ENCODE peak calls at places on chromosomes 12 and 14, in seven cellular contexts. T is heart left ventricle, I is foreskin fibroblast, Y is pancreas, U is transverse colon, A is ovary, C is upper lobe of right lung. V is an unnamed sample.

GRCh38 chr12:50799908-50800307 is 36.0 kb downstream of the ATF1 start:
- DNase-seq in I (no peak), A (no peak), U (no peak), C (no peak), T (no peak), Y (no peak), V (no peak)

GRCh38 chr12:24172031-24172772 is 222.7 kb upstream of the SOX5 start:
- DNase-seq in I (no peak), T (no peak), U (no peak), Y (no peak), A (no peak), C (no peak), V (no peak)

GRCh38 chr14:103916636-103917262 is 11.5 kb upstream of the TDRD9 start:
- DNase-seq in U (no peak), I (no peak), A (no peak), T (no peak), Y (no peak), C (no peak), V (no peak)

GRCh38 chr14:20606190-20606901 is 15.2 kb upstream of the RNASE12 start:
- DNase-seq in Y (no peak), C (no peak), I (no peak), U (peak), T (peak), A (no peak), V (no peak)

GRCh38 chr14:79668941-79669340 is 542.4 kb downstream of the DIO2 start:
- DNase-seq in U (no peak), Y (no peak), T (no peak), A (no peak), C (no peak), I (no peak), V (no peak)

GRCh38 chr12:76588881-76589565 is 29.5 kb upstream of the OSBPL8 start:
- DNase-seq in U (no peak), A (no peak), Y (no peak), C (no peak), T (no peak), I (peak), V (peak)

GRCh38 chr12:92151916-92152315 is 6.3 kb upstream of the BTG1 start:
- DNase-seq in U (no peak), Y (no peak), A (no peak), T (no peak), C (no peak), I (no peak), V (no peak)

GRCh38 chr12:94103986-94104385 is 44.4 kb upstream of the PLXNC1 start:
- DNase-seq in C (no peak), A (no peak), Y (no peak), T (no peak), U (peak), I (no peak), V (no peak)

GRCh38 chr12:48978291-48978740 is at the start of gene WNT1:
- DNase-seq in U (no peak), A (no peak), C (no peak), T (no peak), Y (no peak), I (no peak), V (no peak)
- TF ChIP-seq CTCF in U (no peak), A (no peak), C (peak), T (peak), Y (no peak), I (no peak), V (peak)

GRCh38 chr12:13162904-13163303 is 33.6 kb upstream of the EMP1 start:
- DNase-seq in A (no peak), U (no peak), Y (no peak), T (no peak), C (no peak), I (no peak), V (no peak)

GRCh38 chr12:13164271-13164670 is 32.3 kb upstream of the EMP1 start:
- DNase-seq in C (no peak), T (no peak), A (no peak), U (no peak), I (no peak), Y (no peak), V (no peak)

GRCh38 chr12:13165578-13166120 is 30.9 kb upstream of the EMP1 start:
- DNase-seq in U (peak), C (peak), T (peak), A (peak), I (peak), Y (peak), V (peak)

GRCh38 chr12:13164859-13165577 is 31.5 kb upstream of the EMP1 start:
- DNase-seq in I (no peak), A (no peak), U (no peak), T (no peak), Y (no peak), C (no peak), V (no peak)

GRCh38 chr12:13163868-13164267 is 32.7 kb upstream of the EMP1 start:
- DNase-seq in C (no peak), I (no peak), A (no peak), Y (no peak), U (no peak), T (no peak), V (no peak)
- TF ChIP-seq CTCF in C (no peak), I (no peak), A (no peak), Y (no peak), U (no peak), T (no peak), V (no peak)

DNA sequence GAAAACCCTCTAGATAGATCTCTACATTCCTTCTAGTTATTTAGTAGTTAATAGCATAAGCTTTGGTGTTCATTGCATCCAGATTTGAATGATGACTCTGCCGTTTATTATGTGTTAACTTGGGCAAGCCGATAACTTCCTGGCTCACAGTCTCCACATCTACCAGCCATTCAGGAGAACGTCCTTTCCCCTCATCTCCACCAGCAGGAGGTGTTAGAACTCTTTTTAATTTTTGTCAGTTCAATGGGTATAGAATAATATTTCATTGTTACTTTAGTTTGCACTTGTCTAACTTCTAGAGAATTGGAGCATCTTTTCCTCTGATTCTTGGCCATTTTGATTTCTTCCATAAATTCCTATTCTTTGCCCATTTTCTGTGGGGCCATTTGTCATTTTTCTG is 30.0 kb upstream of the WSCD2 start:
- DNase-seq in I (no peak), A (no peak), C (no peak), U (no peak), Y (no peak), T (no peak), V (no peak)
- TF ChIP-seq CTCF in I (no peak), A (no peak), C (peak), U (no peak), Y (no peak), T (peak), V (no peak)

DNA sequence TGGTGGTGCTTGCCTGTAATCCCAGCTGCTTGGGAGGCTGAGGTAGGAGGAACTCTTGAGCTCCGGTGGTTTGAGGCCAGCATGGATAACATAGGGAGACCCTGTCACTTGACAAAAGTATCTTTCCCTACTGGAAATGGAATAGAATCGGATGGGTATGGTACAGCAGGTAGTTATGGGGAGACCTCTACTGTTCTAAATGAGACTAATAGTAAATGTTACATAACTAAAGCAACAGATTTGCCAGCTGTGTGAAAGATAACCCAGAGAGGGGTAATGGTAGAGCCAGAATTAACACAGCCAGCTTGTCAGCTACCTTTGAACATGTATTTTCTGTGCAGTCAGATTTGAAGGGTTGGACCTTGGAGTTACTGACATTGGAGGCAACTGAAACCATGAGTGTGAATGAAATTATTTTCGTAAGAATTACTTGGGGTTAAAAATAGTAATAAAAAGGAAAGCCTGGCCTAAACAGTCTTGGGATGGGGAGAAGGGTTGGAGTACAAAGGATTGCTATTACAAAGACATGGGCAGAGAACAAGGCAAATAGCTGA is 21.7 kb upstream of the NUP107 start:
- DNase-seq in T (no peak), A (no peak), U (no peak), Y (no peak), I (no peak), C (no peak), V (no peak)
- TF ChIP-seq CTCF in T (peak), A (no peak), U (no peak), Y (no peak), I (no peak), C (no peak), V (no peak)

GRCh38 chr12:131114942-131115584 is 161.4 kb downstream of the ADGRD1 start:
- DNase-seq in A (peak), U (no peak), T (no peak), C (peak), Y (no peak), I (no peak), V (no peak)

GRCh38 chr12:131117438-131118245 is 163.9 kb downstream of the ADGRD1 start:
- DNase-seq in A (no peak), Y (no peak), U (no peak), C (peak), T (no peak), I (no peak), V (no peak)

GRCh38 chr12:131118366-131118765 is 164.7 kb downstream of the ADGRD1 start:
- DNase-seq in U (no peak), I (no peak), Y (no peak), C (peak), T (no peak), A (no peak), V (no peak)

GRCh38 chr12:131115766-131116165 is 162.1 kb downstream of the ADGRD1 start:
- DNase-seq in A (peak), C (peak), I (no peak), U (no peak), Y (no peak), T (no peak), V (no peak)

GRCh38 chr12:131116437-131117117 is 162.9 kb downstream of the ADGRD1 start:
- DNase-seq in A (peak), U (no peak), T (no peak), I (peak), Y (no peak), C (no peak), V (no peak)
- TF ChIP-seq CTCF in A (no peak), U (no peak), T (peak), I (peak), Y (no peak), C (peak), V (peak)

GRCh38 chr12:57127101-57127709 is 1.1 kb upstream of the LRP1 start:
- DNase-seq in I (no peak), Y (peak), C (peak), A (peak), T (peak), U (peak), V (peak)
- TF ChIP-seq CTCF in I (peak), Y (no peak), C (peak), A (no peak), T (peak), U (peak), V (peak)

DNA sequence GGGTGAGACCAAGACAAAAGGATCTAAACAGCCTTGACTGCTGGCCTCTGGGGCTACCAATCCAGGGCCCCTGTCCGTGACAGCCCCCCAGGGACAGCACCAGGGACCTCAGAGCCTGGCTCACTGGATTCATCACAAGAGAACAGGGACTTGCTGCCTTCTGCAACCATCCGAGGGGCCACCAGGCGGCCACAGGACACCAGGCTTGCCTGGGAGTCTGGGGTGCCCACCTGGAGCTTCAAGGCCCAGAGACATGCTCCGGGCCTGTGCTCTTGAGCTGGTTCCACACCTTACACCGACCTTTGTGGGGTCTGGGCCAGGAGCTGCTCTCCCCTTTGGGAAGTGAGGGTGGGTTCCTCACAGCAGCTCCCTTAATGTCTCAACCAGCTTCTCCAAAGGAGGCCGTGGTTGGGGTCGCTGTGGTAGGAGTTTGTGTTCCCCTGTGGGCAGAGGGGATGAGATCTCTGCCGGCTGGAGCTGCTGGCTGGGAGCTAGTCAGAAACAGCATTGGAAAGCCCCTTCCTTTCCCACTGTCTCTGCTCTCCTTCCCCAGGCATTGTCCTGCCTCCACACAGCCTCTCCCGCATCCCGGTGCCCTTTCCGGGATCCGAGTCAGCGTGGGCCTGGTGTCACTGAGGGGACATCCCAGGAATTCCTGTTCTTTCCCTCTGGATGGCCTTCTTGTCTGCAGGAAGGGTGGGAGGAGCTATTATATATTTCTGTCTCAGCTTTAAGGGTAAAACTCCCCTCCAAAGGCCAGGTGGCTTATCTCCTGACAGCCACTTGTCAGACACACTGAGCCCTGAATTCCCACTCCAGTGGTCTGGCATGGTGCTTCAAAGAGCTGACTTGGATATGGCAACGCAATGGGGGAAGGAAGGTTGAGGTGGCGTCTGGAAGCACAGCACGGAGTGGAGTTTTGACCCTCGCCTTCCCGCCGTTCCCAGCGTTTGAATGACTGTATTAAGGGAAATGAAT is 5.1 kb upstream of the PAPLN start:
- DNase-seq in I (no peak), T (no peak), C (no peak), Y (no peak), A (peak), U (no peak), V (peak)
- TF ChIP-seq CTCF in I (no peak), T (no peak), C (peak), Y (no peak), A (no peak), U (no peak), V (no peak)

V was measured in activated CD8-positive, alpha-beta T cell treated with anti-CD3 and anti-CD28 coated beads for 36 hours.